ENCODE peak calls at places on chromosomes 1 and 21, in seven cellular contexts. One of them, this sample, is unnamed.

GRCh38 chr1:36528361-36529349 is 45.9 kb upstream of the CSF3R start:
- DNase-seq in CD4-positive, alpha-beta T cell: no peak
- DNase-seq in neuronal stem cell: no peak
- DNase-seq in right lobe of liver: no peak
- DNase-seq in GM23338: peak; percentile 57
- DNase-seq in body of pancreas: no peak
- DNase-seq in heart left ventricle: no peak
- DNase-seq in this sample: no peak

GRCh38 chr1:241457421-241457820 is 62.1 kb downstream of the FH start:
- DNase-seq in CD4-positive, alpha-beta T cell: no peak
- DNase-seq in neuronal stem cell: no peak
- DNase-seq in right lobe of liver: no peak
- DNase-seq in GM23338: peak; percentile 72
- DNase-seq in body of pancreas: no peak
- DNase-seq in heart left ventricle: no peak
- DNase-seq in this sample: no peak

GRCh38 chr1:109499661-109500536 is 6.0 kb downstream of the CYB561D1 start:
- DNase-seq in CD4-positive, alpha-beta T cell: peak; percentile 27
- DNase-seq in neuronal stem cell: no peak
- DNase-seq in right lobe of liver: peak; percentile 53
- DNase-seq in GM23338: peak; percentile 90
- DNase-seq in body of pancreas: peak; percentile 74
- DNase-seq in heart left ventricle: no peak
- DNase-seq in this sample: no peak

GRCh38 chr1:4118746-4119515 is 218.9 kb upstream of the C1orf174 start:
- DNase-seq in CD4-positive, alpha-beta T cell: no peak
- DNase-seq in neuronal stem cell: no peak
- DNase-seq in right lobe of liver: no peak
- DNase-seq in GM23338: no peak
- DNase-seq in body of pancreas: no peak
- DNase-seq in heart left ventricle: no peak
- DNase-seq in this sample: no peak

GRCh38 chr1:17229379-17229778 is 19.5 kb upstream of the PADI3 start:
- DNase-seq in CD4-positive, alpha-beta T cell: no peak
- DNase-seq in neuronal stem cell: no peak
- DNase-seq in right lobe of liver: no peak
- DNase-seq in GM23338: no peak
- DNase-seq in body of pancreas: no peak
- DNase-seq in heart left ventricle: no peak
- DNase-seq in this sample: no peak

GRCh38 chr1:59332221-59332620 is 35.3 kb downstream of the FGGY start:
- DNase-seq in CD4-positive, alpha-beta T cell: no peak
- DNase-seq in neuronal stem cell: no peak
- DNase-seq in right lobe of liver: no peak
- DNase-seq in GM23338: no peak
- DNase-seq in body of pancreas: no peak
- DNase-seq in heart left ventricle: no peak
- DNase-seq in this sample: no peak

GRCh38 chr1:230091473-230092231 is 24.6 kb downstream of the GALNT2 start:
- DNase-seq in CD4-positive, alpha-beta T cell: no peak
- DNase-seq in neuronal stem cell: no peak
- DNase-seq in right lobe of liver: no peak
- DNase-seq in GM23338: no peak
- DNase-seq in body of pancreas: no peak
- DNase-seq in heart left ventricle: no peak
- DNase-seq in this sample: no peak

GRCh38 chr1:9593492-9594465 is 5.1 kb downstream of the TMEM201 start:
- DNase-seq in CD4-positive, alpha-beta T cell: no peak
- DNase-seq in neuronal stem cell: peak; percentile 93
- DNase-seq in right lobe of liver: peak; percentile 59
- DNase-seq in GM23338: peak; percentile 87
- DNase-seq in body of pancreas: peak; percentile 68
- DNase-seq in heart left ventricle: peak; percentile 86
- DNase-seq in this sample: peak; percentile 56

GRCh38 chr1:1274299-1274930 is 761 bp upstream of the UBE2J2 start:
- DNase-seq in CD4-positive, alpha-beta T cell: no peak
- DNase-seq in neuronal stem cell: no peak
- DNase-seq in right lobe of liver: peak; percentile 66
- DNase-seq in GM23338: no peak
- DNase-seq in body of pancreas: no peak
- DNase-seq in heart left ventricle: no peak
- DNase-seq in this sample: no peak

GRCh38 chr1:161484613-161485012 is 20.6 kb upstream of the FCGR2A start:
- DNase-seq in CD4-positive, alpha-beta T cell: no peak
- DNase-seq in neuronal stem cell: no peak
- DNase-seq in right lobe of liver: no peak
- DNase-seq in GM23338: peak; percentile 21
- DNase-seq in body of pancreas: no peak
- DNase-seq in heart left ventricle: no peak
- DNase-seq in this sample: no peak

GRCh38 chr1:197911857-197912696 is 5.1 kb upstream of the LHX9 start:
- DNase-seq in CD4-positive, alpha-beta T cell: no peak
- DNase-seq in neuronal stem cell: peak; percentile 20
- DNase-seq in right lobe of liver: no peak
- DNase-seq in GM23338: peak; percentile 68
- DNase-seq in body of pancreas: no peak
- DNase-seq in heart left ventricle: no peak
- DNase-seq in this sample: no peak

GRCh38 chr1:31556481-31557006 is 19.8 kb upstream of the TINAGL1 start:
- DNase-seq in CD4-positive, alpha-beta T cell: no peak
- DNase-seq in neuronal stem cell: no peak
- DNase-seq in right lobe of liver: no peak
- DNase-seq in GM23338: no peak
- DNase-seq in body of pancreas: no peak
- DNase-seq in heart left ventricle: no peak
- DNase-seq in this sample: no peak

GRCh38 chr21:30408782-30409494 is 13.1 kb downstream of the KRTAP13-1 start:
- DNase-seq in CD4-positive, alpha-beta T cell: no peak
- DNase-seq in neuronal stem cell: peak; percentile 3
- DNase-seq in right lobe of liver: no peak
- DNase-seq in GM23338: peak; percentile 96
- DNase-seq in body of pancreas: peak; percentile 93
- DNase-seq in heart left ventricle: peak; percentile 17
- DNase-seq in this sample: no peak

GRCh38 chr21:45401916-45402900 is 2.8 kb upstream of the COL18A1 start:
- DNase-seq in CD4-positive, alpha-beta T cell: no peak
- DNase-seq in neuronal stem cell: no peak
- DNase-seq in right lobe of liver: peak; percentile 49
- DNase-seq in GM23338: no peak
- DNase-seq in body of pancreas: peak; percentile 4
- DNase-seq in heart left ventricle: no peak
- DNase-seq in this sample: no peak

GRCh38 chr1:164064501-164064900 is 494.5 kb upstream of the PBX1 start:
- DNase-seq in CD4-positive, alpha-beta T cell: no peak
- DNase-seq in neuronal stem cell: no peak
- DNase-seq in right lobe of liver: no peak
- DNase-seq in GM23338: no peak
- DNase-seq in body of pancreas: no peak
- DNase-seq in heart left ventricle: no peak
- DNase-seq in this sample: no peak

GRCh38 chr1:1085171-1085841 is 11.2 kb upstream of the RNF223 start:
- DNase-seq in CD4-positive, alpha-beta T cell: no peak
- DNase-seq in neuronal stem cell: no peak
- DNase-seq in right lobe of liver: peak; percentile 47
- DNase-seq in GM23338: no peak
- DNase-seq in body of pancreas: no peak
- DNase-seq in heart left ventricle: peak; percentile 17
- DNase-seq in this sample: no peak

GRCh38 chr1:20753589-20753988 is 21.1 kb upstream of the SH2D5 start:
- DNase-seq in CD4-positive, alpha-beta T cell: no peak
- DNase-seq in neuronal stem cell: no peak
- DNase-seq in right lobe of liver: no peak
- DNase-seq in GM23338: no peak
- DNase-seq in body of pancreas: no peak
- DNase-seq in heart left ventricle: no peak
- DNase-seq in this sample: no peak

GRCh38 chr1:113255038-113255727 is 135.1 kb upstream of the MAGI3 start:
- DNase-seq in CD4-positive, alpha-beta T cell: no peak
- DNase-seq in neuronal stem cell: peak; percentile 35
- DNase-seq in right lobe of liver: no peak
- DNase-seq in GM23338: peak; percentile 19
- DNase-seq in body of pancreas: peak; percentile 67
- DNase-seq in heart left ventricle: no peak
- DNase-seq in this sample: no peak

GRCh38 chr1:8947127-8947691 is 1.5 kb downstream of the CA6 start:
- DNase-seq in CD4-positive, alpha-beta T cell: no peak
- DNase-seq in neuronal stem cell: no peak
- DNase-seq in right lobe of liver: no peak
- DNase-seq in GM23338: no peak
- DNase-seq in body of pancreas: no peak
- DNase-seq in heart left ventricle: no peak
- DNase-seq in this sample: peak; percentile 16

GRCh38 chr1:44587796-44588460 is 86.4 kb downstream of the TMEM53 start:
- DNase-seq in CD4-positive, alpha-beta T cell: no peak
- DNase-seq in neuronal stem cell: no peak
- DNase-seq in right lobe of liver: no peak
- DNase-seq in GM23338: no peak
- DNase-seq in body of pancreas: no peak
- DNase-seq in heart left ventricle: no peak
- DNase-seq in this sample: peak; percentile 19
- H3K27ac ChIP-seq in CD4-positive, alpha-beta T cell: no peak overlapping the region
- H3K27ac ChIP-seq in neuronal stem cell: no peak overlapping the region
- H3K27ac ChIP-seq in right lobe of liver: no peak overlapping the region
- H3K27ac ChIP-seq in GM23338: no peak overlapping the region
- H3K27ac ChIP-seq in body of pancreas: no peak overlapping the region
- H3K27ac ChIP-seq in heart left ventricle: no peak overlapping the region
- H3K27ac ChIP-seq in this sample: peak overlapping the region; percentile 100

GRCh38 chr21:43585924-43586411 is 73.3 kb downstream of the HSF2BP start:
- DNase-seq in CD4-positive, alpha-beta T cell: no peak
- DNase-seq in neuronal stem cell: peak; percentile 38
- DNase-seq in right lobe of liver: no peak
- DNase-seq in GM23338: peak; percentile 85
- DNase-seq in body of pancreas: peak; percentile 72
- DNase-seq in heart left ventricle: peak; percentile 71
- DNase-seq in this sample: no peak

GRCh38 chr21:43591468-43592050 is 67.7 kb downstream of the HSF2BP start:
- DNase-seq in CD4-positive, alpha-beta T cell: no peak
- DNase-seq in neuronal stem cell: no peak
- DNase-seq in right lobe of liver: no peak
- DNase-seq in GM23338: no peak
- DNase-seq in body of pancreas: no peak
- DNase-seq in heart left ventricle: no peak
- DNase-seq in this sample: no peak

GRCh38 chr21:43588957-43589356 is 70.3 kb downstream of the HSF2BP start:
- DNase-seq in CD4-positive, alpha-beta T cell: no peak
- DNase-seq in neuronal stem cell: no peak
- DNase-seq in right lobe of liver: no peak
- DNase-seq in GM23338: no peak
- DNase-seq in body of pancreas: no peak
- DNase-seq in heart left ventricle: no peak
- DNase-seq in this sample: no peak

GRCh38 chr21:43585514-43585913 is 73.8 kb downstream of the HSF2BP start:
- DNase-seq in CD4-positive, alpha-beta T cell: no peak
- DNase-seq in neuronal stem cell: no peak
- DNase-seq in right lobe of liver: no peak
- DNase-seq in GM23338: no peak
- DNase-seq in body of pancreas: no peak
- DNase-seq in heart left ventricle: no peak
- DNase-seq in this sample: no peak

GRCh38 chr21:43590220-43590619 is 69.1 kb downstream of the HSF2BP start:
- DNase-seq in CD4-positive, alpha-beta T cell: no peak
- DNase-seq in neuronal stem cell: no peak
- DNase-seq in right lobe of liver: no peak
- DNase-seq in GM23338: no peak
- DNase-seq in body of pancreas: no peak
- DNase-seq in heart left ventricle: no peak
- DNase-seq in this sample: no peak
- H3K27ac ChIP-seq in CD4-positive, alpha-beta T cell: no peak overlapping the region
- H3K27ac ChIP-seq in neuronal stem cell: no peak overlapping the region
- H3K27ac ChIP-seq in right lobe of liver: no peak overlapping the region
- H3K27ac ChIP-seq in GM23338: no peak overlapping the region
- H3K27ac ChIP-seq in body of pancreas: no peak overlapping the region
- H3K27ac ChIP-seq in heart left ventricle: no peak overlapping the region
- H3K27ac ChIP-seq in this sample: no peak overlapping the region

GRCh38 chr1:201711811-201712210 is 117.1 kb upstream of the IPO9 start:
- DNase-seq in CD4-positive, alpha-beta T cell: no peak
- DNase-seq in neuronal stem cell: no peak
- DNase-seq in right lobe of liver: no peak
- DNase-seq in GM23338: no peak
- DNase-seq in body of pancreas: no peak
- DNase-seq in heart left ventricle: no peak
- DNase-seq in this sample: no peak

GRCh38 chr1:201714542-201715276 is 114.2 kb upstream of the IPO9 start:
- DNase-seq in CD4-positive, alpha-beta T cell: no peak
- DNase-seq in neuronal stem cell: no peak
- DNase-seq in right lobe of liver: no peak
- DNase-seq in GM23338: no peak
- DNase-seq in body of pancreas: peak; percentile 58
- DNase-seq in heart left ventricle: peak; percentile 53
- DNase-seq in this sample: no peak

GRCh38 chr1:201715351-201715750 is 113.6 kb upstream of the IPO9 start:
- DNase-seq in CD4-positive, alpha-beta T cell: no peak
- DNase-seq in neuronal stem cell: no peak
- DNase-seq in right lobe of liver: no peak
- DNase-seq in GM23338: no peak
- DNase-seq in body of pancreas: no peak
- DNase-seq in heart left ventricle: no peak
- DNase-seq in this sample: no peak

GRCh38 chr1:201712387-201713092 is 116.4 kb upstream of the IPO9 start:
- DNase-seq in CD4-positive, alpha-beta T cell: no peak
- DNase-seq in neuronal stem cell: no peak
- DNase-seq in right lobe of liver: no peak
- DNase-seq in GM23338: no peak
- DNase-seq in body of pancreas: no peak
- DNase-seq in heart left ventricle: no peak
- DNase-seq in this sample: no peak

DNA sequence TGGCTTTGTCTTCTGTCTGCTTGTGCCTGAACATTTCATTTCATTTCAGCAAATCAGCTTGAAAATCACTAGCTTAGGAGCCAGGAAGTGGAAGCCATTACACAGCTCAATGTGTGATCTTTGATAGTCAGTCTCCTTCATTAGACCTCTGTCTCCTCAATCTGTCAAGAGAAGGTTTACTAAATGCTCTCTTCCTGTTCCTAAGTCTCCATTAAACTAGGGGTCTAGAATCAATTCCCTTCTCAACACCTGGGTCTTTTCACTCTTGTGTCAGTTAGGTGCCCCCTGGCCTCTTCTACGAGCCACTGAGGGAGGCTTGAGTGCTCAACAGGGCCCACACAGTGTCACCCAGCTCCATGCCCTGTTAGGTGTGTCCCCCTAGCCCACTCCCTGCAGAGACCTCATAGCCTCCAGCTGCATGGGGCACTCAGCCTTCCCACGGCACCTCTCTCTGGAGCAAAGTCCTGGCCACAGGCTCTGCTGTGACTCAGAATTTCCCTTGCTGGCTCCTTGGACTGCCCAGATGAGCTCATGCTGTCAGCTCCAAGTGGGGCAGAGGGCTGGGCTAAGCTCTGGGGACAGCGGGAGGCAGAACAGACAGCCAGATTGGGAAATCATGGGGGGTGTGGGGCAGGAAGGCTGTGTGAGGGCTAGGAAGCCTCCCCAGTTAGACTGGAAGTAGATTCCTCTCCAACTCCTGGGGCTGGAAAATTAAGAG is 115.7 kb upstream of the IPO9 start:
- DNase-seq in CD4-positive, alpha-beta T cell: no peak
- DNase-seq in neuronal stem cell: no peak
- DNase-seq in right lobe of liver: peak; percentile 75
- DNase-seq in GM23338: no peak
- DNase-seq in body of pancreas: peak; percentile 93
- DNase-seq in heart left ventricle: peak; percentile 93
- DNase-seq in this sample: peak; percentile 77
- H3K27ac ChIP-seq in CD4-positive, alpha-beta T cell: no peak overlapping the region
- H3K27ac ChIP-seq in neuronal stem cell: no peak overlapping the region
- H3K27ac ChIP-seq in right lobe of liver: peak overlapping the region; percentile 29
- H3K27ac ChIP-seq in GM23338: no peak overlapping the region
- H3K27ac ChIP-seq in body of pancreas: peak overlapping the region; percentile 90
- H3K27ac ChIP-seq in heart left ventricle: peak overlapping the region; percentile 91
- H3K27ac ChIP-seq in this sample: peak overlapping the region; percentile 99

GRCh38 chr21:41260428-41260827 is 56.2 kb upstream of the FAM3B start:
- DNase-seq in CD4-positive, alpha-beta T cell: no peak
- DNase-seq in neuronal stem cell: no peak
- DNase-seq in right lobe of liver: no peak
- DNase-seq in GM23338: no peak
- DNase-seq in body of pancreas: no peak
- DNase-seq in heart left ventricle: no peak
- DNase-seq in this sample: no peak
- H3K27ac ChIP-seq in CD4-positive, alpha-beta T cell: no peak overlapping the region
- H3K27ac ChIP-seq in neuronal stem cell: no peak overlapping the region
- H3K27ac ChIP-seq in right lobe of liver: no peak overlapping the region
- H3K27ac ChIP-seq in GM23338: no peak overlapping the region
- H3K27ac ChIP-seq in body of pancreas: no peak overlapping the region
- H3K27ac ChIP-seq in heart left ventricle: no peak overlapping the region
- H3K27ac ChIP-seq in this sample: no peak overlapping the region

This sample was measured in substantia nigra.